ENCODE peak calls at places on chromosomes 12 and 14, in five cellular contexts. C, Z, T, W and P are unnamed samples.

GRCh38 chr14:71478542-71478941 is 453.7 kb upstream of the RGS6 start:
- DNase-seq in W (peak; percentile 68), C (peak; percentile 58), Z (no peak), T (peak; percentile 48), P (peak; percentile 57)

GRCh38 chr14:90758028-90758889 is 58.0 kb downstream of the TTC7B start:
- DNase-seq in Z (peak; percentile 94), T (peak; percentile 70), W (peak; percentile 92), C (peak; percentile 79), P (peak; percentile 53)

GRCh38 chr12:89343127-89343526 is 9.2 kb downstream of the DUSP6 start:
- DNase-seq in T (peak; percentile 87), Z (no peak), C (no peak), W (no peak), P (no peak)

GRCh38 chr14:21068521-21069387 is 1.4 kb upstream of the ARHGEF40 start:
- DNase-seq in Z (peak; percentile 41), W (peak; percentile 73), C (peak; percentile 63), T (no peak), P (no peak)

GRCh38 chr12:90682398-90682797 is 272.6 kb downstream of the CCER1 start:
- DNase-seq in W (no peak), T (peak; percentile 79), Z (no peak), C (peak; percentile 53), P (peak; percentile 73)

GRCh38 chr12:12488823-12489528 is 73.7 kb downstream of the DUSP16 start:
- DNase-seq in T (no peak), W (no peak), C (no peak), Z (no peak), P (no peak)

GRCh38 chr12:61894168-61894567 is 366.0 kb upstream of the USP15 start:
- DNase-seq in Z (no peak), W (no peak), T (no peak), C (no peak), P (no peak)

GRCh38 chr12:82299617-82300016 is 58.6 kb downstream of the CCDC59 start:
- DNase-seq in C (no peak), Z (no peak), W (peak; percentile 23), T (peak; percentile 64), P (peak; percentile 2)

GRCh38 chr14:52312872-52313492 is 1.1 kb upstream of the PTGER2 start:
- DNase-seq in W (no peak), C (no peak), Z (no peak), T (no peak), P (peak; percentile 58)

GRCh38 chr12:125755512-125755911 is 690.3 kb downstream of the AACS start:
- DNase-seq in W (no peak), T (no peak), C (no peak), Z (no peak), P (no peak)

GRCh38 chr14:74619672-74620131 is 7.7 kb upstream of the LTBP2 start:
- DNase-seq in W (peak; percentile 17), T (peak; percentile 96), Z (no peak), C (peak; percentile 99), P (peak; percentile 89)

GRCh38 chr12:47302111-47302597 is 222.4 kb upstream of the AMIGO2 start:
- DNase-seq in W (peak; percentile 14), T (no peak), C (no peak), Z (peak; percentile 38), P (no peak)

GRCh38 chr14:100866666-100867630 is 36.6 kb downstream of the RTL1 start:
- DNase-seq in C (no peak), T (no peak), W (no peak), Z (no peak), P (no peak)

GRCh38 chr12:10607885-10608458 is 5.4 kb downstream of the MAGOHB start:
- DNase-seq in C (peak; percentile 20), T (no peak), W (peak; percentile 47), Z (no peak), P (no peak)

GRCh38 chr14:51468523-51468922 is 183.2 kb upstream of the FRMD6 start:
- DNase-seq in Z (no peak), C (no peak), W (no peak), T (no peak), P (no peak)

GRCh38 chr12:52850681-52851080 is 1.9 kb upstream of the KRT78 start:
- DNase-seq in T (no peak), C (no peak), W (no peak), Z (no peak), P (no peak)

GRCh38 chr14:90298230-90298629 is 33.5 kb downstream of the NRDE2 start:
- DNase-seq in C (no peak), Z (no peak), T (no peak), W (no peak), P (no peak)

GRCh38 chr12:80632835-80633234 is 74.6 kb upstream of the MYF6 start:
- DNase-seq in C (peak; percentile 47), T (no peak), W (peak; percentile 77), Z (no peak), P (no peak)

GRCh38 chr12:24012528-24012927 is 63.1 kb upstream of the SOX5 start:
- DNase-seq in T (peak; percentile 13), C (peak; percentile 34), Z (no peak), W (peak; percentile 53), P (no peak)